ENCODE peak calls at places on chromosomes 16 and 17, in five cellular contexts. T, M, D, X and U are unnamed samples.
A peak's percentile ranks its signal among the peaks of the same experiment; 100 is the strongest.

GRCh38 chr17:43372273-43372911 is 26.4 kb upstream of the ARL4D start:
- DNase-seq in T (no peak), M (no peak), D (peak; percentile 89), X (no peak), U (peak; percentile 62)

GRCh38 chr17:70144260-70144846 is 25.0 kb upstream of the KCNJ2 start:
- DNase-seq in T (no peak), M (no peak), D (peak; percentile 29), X (no peak), U (no peak)

GRCh38 chr17:17971431-17972125 is 622 bp downstream of the TOM1L2 start:
- DNase-seq in T (no peak), M (no peak), D (peak; percentile 10), X (peak; percentile 48), U (no peak)

GRCh38 chr17:38958326-38958725 is 8.9 kb downstream of the FBXO47 start:
- DNase-seq in T (no peak), M (no peak), D (no peak), X (no peak), U (no peak)

GRCh38 chr16:73095885-73096341 is 48.0 kb upstream of the ZFHX3 start:
- DNase-seq in T (no peak), M (no peak), D (no peak), X (no peak), U (no peak)

GRCh38 chr17:50112694-50113093 is 17.3 kb downstream of the SAMD14 start:
- DNase-seq in T (no peak), M (no peak), D (no peak), X (no peak), U (no peak)

GRCh38 chr17:10327640-10328039 is 45.2 kb downstream of the MYH13 start:
- DNase-seq in T (peak; percentile 43), M (peak; percentile 76), D (peak; percentile 89), X (peak; percentile 76), U (peak; percentile 75)

GRCh38 chr16:26976913-26977312 is 89.8 kb upstream of the C16orf82 start:
- DNase-seq in T (no peak), M (no peak), D (no peak), X (no peak), U (no peak)

GRCh38 chr16:60655514-60656153 is 1380.6 kb downstream of the CDH8 start:
- DNase-seq in T (no peak), M (no peak), D (no peak), X (no peak), U (no peak)

GRCh38 chr17:2980211-2980903 is 83.0 kb downstream of the OR1D5 start:
- DNase-seq in T (no peak), M (no peak), D (no peak), X (no peak), U (no peak)